ENCODE peak calls at places on chromosomes 11 and 22, in ten cellular contexts. L is A673, T is AG04450, D is tibial nerve, S is IMR-90, K is colonic mucosa, H is tibial artery, O is transverse colon, I is SK-N-SH, W is body of pancreas. P is an unnamed sample.

GRCh38 chr11:60791534-60791933 is 6.4 kb downstream of the MS4A10 start:
- DNase-seq in K (no peak), H (no peak), L (no peak), O (no peak), W (no peak), I (no peak), T (no peak), S (no peak), D (no peak), P (no peak)

GRCh38 chr11:130416537-130416896 is 11.9 kb downstream of the ADAMTS8 start:
- DNase-seq in I (no peak), H (no peak), K (no peak), L (no peak), O (no peak), S (no peak), W (no peak), D (no peak), T (no peak), P (no peak)

GRCh38 chr11:112016765-112017356 is 8.3 kb upstream of the DLAT start:
- DNase-seq in S (peak), T (no peak), D (no peak), W (peak), K (no peak), L (peak), H (peak), I (no peak), O (no peak), P (no peak)

GRCh38 chr11:45646275-45646970 is 19.0 kb downstream of the CHST1 start:
- DNase-seq in L (peak), K (no peak), O (no peak), I (peak), T (no peak), W (no peak), H (no peak), S (peak), D (no peak), P (no peak)

GRCh38 chr11:76147106-76147735 is 59.1 kb downstream of the WNT11 start:
- DNase-seq in H (no peak), W (no peak), K (peak), S (no peak), D (no peak), O (peak), I (no peak), L (no peak), T (no peak), P (no peak)

GRCh38 chr11:15471709-15472404 is 357.1 kb downstream of the INSC start:
- DNase-seq in I (no peak), O (no peak), S (no peak), H (no peak), L (no peak), T (no peak), D (no peak), W (no peak), K (no peak), P (no peak)

GRCh38 chr11:122093731-122094130 is 22.3 kb downstream of the BLID start:
- DNase-seq in O (no peak), L (no peak), K (no peak), H (no peak), W (no peak), I (no peak), D (no peak), T (no peak), S (peak), P (no peak)

GRCh38 chr11:92415246-92415645 is 190.6 kb downstream of the FAT3 start:
- DNase-seq in O (no peak), W (no peak), H (no peak), D (no peak), T (no peak), L (no peak), K (no peak), I (no peak), S (no peak), P (no peak)

GRCh38 chr11:45620243-45620642 is 45.2 kb downstream of the CHST1 start:
- DNase-seq in T (no peak), S (no peak), O (no peak), W (no peak), K (no peak), L (no peak), D (no peak), H (no peak), I (no peak), P (no peak)

GRCh38 chr11:69264486-69264885 is 29.5 kb upstream of the MYEOV start:
- DNase-seq in T (no peak), S (no peak), O (no peak), K (no peak), D (no peak), L (no peak), I (no peak), H (no peak), W (no peak), P (no peak)

GRCh38 chr11:79762271-79762935 is 321.6 kb upstream of the TENM4 start:
- DNase-seq in D (no peak), T (no peak), S (peak), W (no peak), H (no peak), L (peak), K (no peak), O (no peak), I (no peak), P (no peak)

GRCh38 chr11:108220721-108221346 is 1.6 kb downstream of the NPAT start:
- DNase-seq in S (no peak), H (no peak), I (no peak), W (no peak), K (no peak), T (no peak), O (no peak), L (no peak), D (no peak), P (no peak)
- TF ChIP-seq CTCF in S (peak), H (no peak), I (peak), W (no peak), K (no peak), T (no peak), O (no peak), L (peak), D (no peak), P (no peak)

DNA sequence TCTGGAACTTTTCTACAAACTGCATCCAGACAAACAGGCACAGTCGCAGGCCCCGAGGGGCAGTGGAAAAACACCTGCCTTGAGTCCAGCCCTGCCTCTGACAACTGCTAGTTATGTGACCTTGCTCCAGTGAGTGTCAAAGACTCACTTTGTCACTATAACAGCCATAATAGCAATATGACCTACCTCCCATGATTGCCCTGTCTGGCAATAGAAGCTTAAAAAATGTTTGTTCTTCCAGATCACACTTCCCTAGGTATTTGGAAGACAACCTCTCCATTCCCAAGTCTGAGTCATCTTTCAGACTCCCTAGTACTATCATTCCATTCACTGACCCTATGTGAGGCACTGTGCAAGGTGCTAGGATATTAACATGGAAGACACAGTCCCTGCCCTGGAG is 74.5 kb downstream of the RPL27A start:
- DNase-seq in I (no peak), W (no peak), H (no peak), T (no peak), L (no peak), D (no peak), O (no peak), S (peak), K (no peak), P (no peak)
- H3K27ac ChIP-seq in I (peak), W (peak), H (peak), T (no peak), L (no peak), D (no peak), O (peak), S (no peak), K (peak), P (no peak)

GRCh38 chr11:35511666-35512065 is 13.8 kb downstream of the PAMR1 start:
- DNase-seq in K (no peak), O (no peak), I (no peak), H (no peak), D (no peak), L (no peak), T (no peak), W (no peak), S (peak), P (no peak)

DNA sequence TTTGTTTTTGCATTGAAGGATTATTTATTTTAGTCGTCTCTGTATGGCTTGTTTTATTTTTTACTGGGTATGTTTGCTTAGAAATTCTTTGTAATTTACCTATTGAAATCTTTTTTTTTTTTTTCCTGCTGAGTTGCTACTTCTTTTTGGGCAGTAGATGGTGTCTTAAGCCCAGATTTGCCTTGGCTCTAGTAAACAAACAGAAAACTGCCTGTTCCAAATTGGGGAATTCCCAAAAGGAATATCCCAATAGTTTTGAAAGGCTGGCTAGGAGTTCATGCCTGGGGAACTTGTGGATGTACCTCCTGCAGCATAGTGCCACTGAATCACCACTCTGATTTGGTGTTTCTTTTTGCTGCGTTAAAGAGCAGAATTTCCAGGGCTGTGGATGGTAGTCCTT is 17.7 kb downstream of the PAMR1 start:
- DNase-seq in I (no peak), H (no peak), D (no peak), K (no peak), W (no peak), O (no peak), T (no peak), L (no peak), S (no peak), P (no peak)
- TF ChIP-seq CTCF in I (peak), H (no peak), D (no peak), K (no peak), W (no peak), O (no peak), T (no peak), L (peak), S (peak), P (no peak)

DNA sequence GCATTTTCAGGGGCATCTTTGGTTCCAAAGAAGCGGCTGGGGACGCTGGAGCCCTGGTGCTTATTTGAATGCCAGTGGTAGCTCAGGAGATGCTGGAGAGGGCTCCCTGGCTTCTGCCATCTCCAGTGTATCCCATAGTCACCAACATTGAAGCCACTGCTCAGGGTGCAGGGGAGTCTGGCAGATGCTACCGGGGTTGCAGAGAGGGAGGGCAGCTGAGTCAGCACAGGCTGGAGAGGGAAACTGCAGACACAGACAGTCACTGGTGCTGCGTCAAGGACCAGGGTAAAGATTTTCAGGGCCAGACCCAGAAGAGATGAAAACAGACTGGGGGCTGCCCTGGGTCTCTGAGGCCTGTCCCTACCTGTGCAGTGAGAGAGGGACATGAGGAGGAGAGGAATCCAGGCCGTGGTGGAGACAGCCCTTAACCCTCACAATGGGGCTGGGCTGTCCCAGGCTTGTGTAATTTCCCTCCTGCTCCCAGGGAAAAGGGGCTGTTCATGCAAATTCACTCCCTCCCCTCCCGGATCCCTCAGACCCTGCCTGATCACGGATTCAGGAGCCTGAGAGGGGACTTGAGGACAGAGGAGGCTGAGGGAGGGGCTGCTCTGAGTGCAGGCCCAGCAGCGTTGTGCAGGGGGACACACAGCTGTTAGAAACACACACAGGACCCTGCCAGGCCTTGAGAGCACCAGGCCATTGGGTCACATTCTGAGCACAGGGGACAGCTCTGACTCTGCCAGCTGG is 126.9 kb upstream of the GRK3 start:
- DNase-seq in K (no peak), H (no peak), W (peak), L (no peak), S (no peak), T (no peak), D (no peak), O (no peak), I (no peak), P (no peak)
- H3K27ac ChIP-seq in K (no peak), H (no peak), W (no peak), L (no peak), S (no peak), T (no peak), D (no peak), O (no peak), I (no peak), P (no peak)

DNA sequence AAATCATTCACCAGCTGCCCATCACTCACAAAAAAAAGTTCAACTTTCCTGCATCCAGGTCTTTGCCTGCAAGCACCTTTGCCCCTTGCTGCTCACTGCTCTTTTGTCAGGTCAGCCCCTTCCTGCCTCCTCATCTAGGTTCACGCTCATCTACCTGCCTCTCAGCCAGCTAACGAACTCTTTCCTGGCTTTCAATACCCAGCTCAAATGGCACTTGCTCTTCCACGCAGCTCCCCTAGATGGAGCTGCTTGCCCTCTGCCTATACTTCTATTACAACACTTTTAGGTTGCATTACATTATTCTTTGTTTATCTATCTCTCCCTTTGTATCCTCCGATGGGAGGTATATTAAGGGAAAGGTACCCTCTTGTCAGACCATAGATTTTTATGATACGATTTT is 78.9 kb upstream of the TBCEL start:
- DNase-seq in W (no peak), S (no peak), T (no peak), I (no peak), L (no peak), O (no peak), K (no peak), D (no peak), H (no peak), P (no peak)
- TF ChIP-seq CTCF in W (no peak), S (peak), T (no peak), I (peak), L (peak), O (peak), K (no peak), D (no peak), H (no peak), P (no peak)

GRCh38 chr22:46063861-46064235 is 86.5 kb upstream of the PPARA start:
- DNase-seq in H (peak), D (peak), W (peak), K (no peak), T (no peak), O (peak), L (no peak), I (no peak), S (no peak), P (peak)
- H3K27ac ChIP-seq in H (peak), D (peak), W (peak), K (peak), T (no peak), O (peak), L (peak), I (peak), S (no peak), P (peak)

GRCh38 chr22:20771918-20772625 is 1.8 kb upstream of the SERPIND1 start:
- DNase-seq in O (no peak), K (no peak), S (no peak), D (no peak), L (no peak), I (no peak), T (no peak), W (no peak), H (no peak), P (peak)
- TF ChIP-seq CTCF in O (no peak), K (no peak), S (no peak), D (no peak), L (peak), I (no peak), T (peak), W (no peak), H (no peak), P (no peak)